ENCODE peak calls at places on chromosome 10, in seven cellular contexts. E, X, V, W, R, C and Q are unnamed samples.

GRCh38 chr10:30493609-30494530 is 59.9 kb downstream of the MAP3K8 start:
- DNase-seq in E (peak; percentile 61), X (peak; percentile 23), V (no peak), W (peak; percentile 38), R (no peak), C (peak; percentile 68), Q (peak; percentile 44)

GRCh38 chr10:131885391-131886165 is 15.2 kb upstream of the PPP2R2D start:
- DNase-seq in E (peak; percentile 77), X (peak; percentile 67), V (peak; percentile 95), W (peak; percentile 88), R (peak; percentile 41), C (peak; percentile 39), Q (peak; percentile 58)

GRCh38 chr10:133216776-133217175 is 13.2 kb upstream of the UTF1 start:
- DNase-seq in E (no peak), X (no peak), V (peak; percentile 78), W (no peak), R (no peak), C (no peak), Q (no peak)

GRCh38 chr10:124601016-124601415 is 139.4 kb downstream of the LHPP start:
- DNase-seq in E (peak; percentile 3), X (no peak), V (no peak), W (no peak), R (no peak), C (no peak), Q (no peak)

GRCh38 chr10:17586741-17587720 is 30.1 kb downstream of the HACD1 start:
- DNase-seq in E (no peak), X (peak; percentile 52), V (no peak), W (no peak), R (peak; percentile 15), C (peak; percentile 14), Q (peak; percentile 39)

GRCh38 chr10:108275895-108276685 is 1111.6 kb upstream of the SORCS1 start:
- DNase-seq in E (no peak), X (no peak), V (no peak), W (no peak), R (no peak), C (no peak), Q (no peak)

GRCh38 chr10:32693441-32693979 is 247.6 kb downstream of the CCDC7 start:
- DNase-seq in E (no peak), X (no peak), V (no peak), W (no peak), R (no peak), C (no peak), Q (no peak)

GRCh38 chr10:5873515-5873995 is 16.1 kb downstream of the ANKRD16 start:
- DNase-seq in E (peak; percentile 32), X (peak; percentile 85), V (no peak), W (peak; percentile 85), R (peak; percentile 80), C (peak; percentile 68), Q (peak; percentile 86)

GRCh38 chr10:51073461-51074237 is 638 bp upstream of the PRKG1 start:
- DNase-seq in E (peak; percentile 17), X (peak; percentile 23), V (peak; percentile 60), W (peak; percentile 24), R (no peak), C (no peak), Q (peak; percentile 15)

GRCh38 chr10:44030681-44031080 is 354.2 kb downstream of the CXCL12 start:
- DNase-seq in E (no peak), X (no peak), V (no peak), W (no peak), R (no peak), C (no peak), Q (no peak)

GRCh38 chr10:113011592-113012374 is 61.7 kb downstream of the TCF7L2 start:
- DNase-seq in E (no peak), X (no peak), V (no peak), W (no peak), R (no peak), C (no peak), Q (no peak)

GRCh38 chr10:52314822-52315552 is 906 bp downstream of the DKK1 start:
- DNase-seq in E (no peak), X (peak; percentile 52), V (peak; percentile 50), W (no peak), R (peak; percentile 54), C (peak; percentile 56), Q (peak; percentile 42)

GRCh38 chr10:25701651-25702050 is 232.4 kb upstream of the MYO3A start:
- DNase-seq in E (no peak), X (no peak), V (peak; percentile 43), W (no peak), R (no peak), C (no peak), Q (no peak)

GRCh38 chr10:128739937-128740336 is 613.7 kb upstream of the MKI67 start:
- DNase-seq in E (no peak), X (no peak), V (no peak), W (no peak), R (no peak), C (no peak), Q (no peak)

GRCh38 chr10:116769791-116770190 is 27.4 kb upstream of the HSPA12A start:
- DNase-seq in E (peak; percentile 41), X (peak; percentile 91), V (no peak), W (no peak), R (peak; percentile 54), C (peak; percentile 92), Q (peak; percentile 84)

GRCh38 chr10:72254891-72255568 is 18.7 kb upstream of the DDIT4 start:
- DNase-seq in E (peak; percentile 92), X (peak; percentile 93), V (peak; percentile 75), W (peak; percentile 55), R (peak; percentile 80), C (peak; percentile 73), Q (peak; percentile 87)

GRCh38 chr10:11253397-11254002 is 235.8 kb downstream of the CELF2 start:
- DNase-seq in E (no peak), X (no peak), V (no peak), W (no peak), R (no peak), C (no peak), Q (no peak)

GRCh38 chr10:79502561-79503309 is 9.6 kb upstream of the EIF5AL1 start:
- DNase-seq in E (peak; percentile 23), X (peak; percentile 21), V (no peak), W (no peak), R (no peak), C (no peak), Q (no peak)

GRCh38 chr10:124648738-124649137 is 95.4 kb downstream of the FAM53B start:
- DNase-seq in E (peak; percentile 82), X (peak; percentile 94), V (no peak), W (peak; percentile 61), R (peak; percentile 85), C (peak; percentile 85), Q (peak; percentile 86)

GRCh38 chr10:38118072-38118807 is 24.1 kb downstream of the ZNF37A start:
- DNase-seq in E (no peak), X (peak; percentile 51), V (no peak), W (no peak), R (peak; percentile 39), C (no peak), Q (peak; percentile 38)

GRCh38 chr10:62348029-62348428 is 26.1 kb upstream of the ZNF365 start:
- DNase-seq in E (no peak), X (no peak), V (no peak), W (no peak), R (no peak), C (no peak), Q (no peak)

GRCh38 chr10:124722812-124723783 is 21.1 kb downstream of the FAM53B start:
- DNase-seq in E (no peak), X (peak; percentile 52), V (peak; percentile 74), W (peak; percentile 92), R (no peak), C (no peak), Q (no peak)

GRCh38 chr10:5034588-5034987 is 30.9 kb upstream of the AKR1C2 start:
- DNase-seq in E (no peak), X (peak; percentile 34), V (no peak), W (no peak), R (no peak), C (no peak), Q (no peak)

GRCh38 chr10:74792726-74793125 is 33.7 kb upstream of the KAT6B start:
- DNase-seq in E (no peak), X (no peak), V (no peak), W (no peak), R (no peak), C (no peak), Q (no peak)

GRCh38 chr10:101001225-101002035 is 1.8 kb downstream of the LZTS2 start:
- DNase-seq in E (peak; percentile 92), X (peak; percentile 94), V (no peak), W (no peak), R (peak; percentile 91), C (peak; percentile 90), Q (peak; percentile 92)

GRCh38 chr10:45545150-45545549 is 127.4 kb downstream of the ZFAND4 start:
- DNase-seq in E (no peak), X (no peak), V (no peak), W (no peak), R (no peak), C (no peak), Q (no peak)

GRCh38 chr10:110488124-110488681 is 9.5 kb upstream of the DUSP5 start:
- DNase-seq in E (no peak), X (peak; percentile 56), V (no peak), W (no peak), R (peak; percentile 44), C (peak; percentile 67), Q (peak; percentile 62)

GRCh38 chr10:127649642-127650041 is 87.3 kb upstream of the FOXI2 start:
- DNase-seq in E (no peak), X (peak; percentile 8), V (no peak), W (no peak), R (no peak), C (no peak), Q (no peak)
- TF ChIP-seq CTCF in E (no peak), X (peak; percentile 44), V (no peak), W (peak; percentile 44), R (no peak), C (peak; percentile 16), Q (no peak)

DNA sequence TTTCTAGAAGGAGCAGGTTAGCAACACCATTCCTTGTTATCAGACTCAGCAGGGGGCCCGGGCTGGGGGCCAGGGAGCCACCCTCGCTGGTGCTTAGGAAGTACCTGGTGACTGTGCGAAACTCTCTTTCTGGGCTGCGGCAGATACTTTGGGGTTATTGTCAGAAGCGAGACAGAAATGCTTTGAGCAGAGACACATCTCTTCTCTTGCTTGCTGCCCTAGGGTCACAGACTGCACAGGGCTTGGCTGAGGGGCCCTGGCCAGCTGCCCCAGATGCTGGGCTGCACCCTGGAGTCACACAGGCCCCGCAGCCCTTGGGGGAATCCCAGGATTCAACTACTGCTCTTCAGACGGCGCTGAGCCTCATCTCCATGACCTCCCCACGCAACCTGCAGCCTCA is 91.9 kb downstream of the WDFY4 start:
- DNase-seq in E (no peak), X (no peak), V (peak; percentile 55), W (no peak), R (no peak), C (no peak), Q (no peak)
- TF ChIP-seq CTCF in E (no peak), X (no peak), V (no peak), W (no peak), R (no peak), C (no peak), Q (no peak)

GRCh38 chr10:70053896-70054641 is 1.4 kb downstream of the MACROH2A2 start:
- DNase-seq in E (no peak), X (peak; percentile 11), V (peak; percentile 84), W (no peak), R (no peak), C (no peak), Q (peak; percentile 16)
- TF ChIP-seq CTCF in E (peak; percentile 25), X (peak; percentile 40), V (peak; percentile 11), W (no peak), R (peak; percentile 27), C (peak; percentile 50), Q (peak; percentile 3)

DNA sequence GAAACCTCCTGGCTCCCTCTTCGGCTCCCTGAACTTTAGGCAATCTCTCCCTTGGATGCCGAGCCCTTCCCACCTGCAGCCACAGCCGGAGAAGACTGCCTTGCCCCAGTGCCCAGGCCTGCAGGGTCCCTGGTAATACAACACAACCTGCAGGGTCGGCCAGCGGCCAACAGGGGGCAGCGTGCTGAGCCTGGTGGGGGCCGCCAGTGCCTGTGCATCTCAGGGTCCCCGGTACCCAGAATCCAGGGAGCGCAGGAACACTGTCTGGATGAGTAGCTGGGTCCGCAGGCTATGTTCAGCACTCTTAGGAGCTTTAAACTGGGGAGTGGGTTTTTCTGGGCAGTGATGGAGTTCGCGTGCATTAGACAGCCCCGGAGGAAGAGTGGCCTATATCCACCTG is 17.5 kb upstream of the C10orf71 start:
- DNase-seq in E (no peak), X (no peak), V (no peak), W (no peak), R (no peak), C (no peak), Q (no peak)
- TF ChIP-seq CTCF in E (no peak), X (peak; percentile 17), V (no peak), W (peak; percentile 45), R (peak; percentile 32), C (peak; percentile 52), Q (no peak)